ENCODE peak calls at places on chromosomes 7 and 10, in four cellular contexts. One of them, this sample, is unnamed.

GRCh38 chr10:100248820-100249219 is 18.6 kb downstream of the CWF19L1 start:
- DNase-seq in Karpas-422: no peak
- DNase-seq in caudate nucleus: no peak
- DNase-seq in fibroblast of lung: no peak
- DNase-seq in this sample: no peak

GRCh38 chr7:137482466-137482865 is 138.9 kb upstream of the PTN start:
- DNase-seq in Karpas-422: no peak
- DNase-seq in caudate nucleus: no peak
- DNase-seq in fibroblast of lung: peak
- DNase-seq in this sample: no peak

GRCh38 chr10:16745061-16745460 is 72.2 kb downstream of the RSU1 start:
- DNase-seq in Karpas-422: no peak
- DNase-seq in caudate nucleus: no peak
- DNase-seq in fibroblast of lung: no peak
- DNase-seq in this sample: no peak

GRCh38 chr10:58755688-58756087 is 243.0 kb downstream of the BICC1 start:
- DNase-seq in Karpas-422: no peak
- DNase-seq in caudate nucleus: no peak
- DNase-seq in fibroblast of lung: peak
- DNase-seq in this sample: peak

GRCh38 chr7:110800984-110801383 is 289.9 kb upstream of the LRRN3 start:
- DNase-seq in Karpas-422: no peak
- DNase-seq in caudate nucleus: no peak
- DNase-seq in fibroblast of lung: no peak
- DNase-seq in this sample: no peak

GRCh38 chr7:138752568-138753518 is 45.0 kb upstream of the TMEM213 start:
- DNase-seq in Karpas-422: no peak
- DNase-seq in caudate nucleus: no peak
- DNase-seq in fibroblast of lung: peak
- DNase-seq in this sample: peak

GRCh38 chr10:127228195-127228785 is 31.9 kb upstream of the INSYN2A start:
- DNase-seq in Karpas-422: no peak
- DNase-seq in caudate nucleus: no peak
- DNase-seq in fibroblast of lung: no peak
- DNase-seq in this sample: no peak

GRCh38 chr7:1798191-1798590 is 128.1 kb downstream of the ELFN1 start:
- DNase-seq in Karpas-422: no peak
- DNase-seq in caudate nucleus: no peak
- DNase-seq in fibroblast of lung: no peak
- DNase-seq in this sample: no peak

GRCh38 chr7:111560773-111561658 is 1.3 kb downstream of the IMMP2L start:
- DNase-seq in Karpas-422: peak
- DNase-seq in caudate nucleus: no peak
- DNase-seq in fibroblast of lung: peak
- DNase-seq in this sample: peak

GRCh38 chr10:63683686-63684085 is 162.5 kb downstream of the REEP3 start:
- DNase-seq in Karpas-422: no peak
- DNase-seq in caudate nucleus: no peak
- DNase-seq in fibroblast of lung: no peak
- DNase-seq in this sample: no peak

GRCh38 chr10:63683223-63683622 is 162.0 kb downstream of the REEP3 start:
- DNase-seq in Karpas-422: no peak
- DNase-seq in caudate nucleus: no peak
- DNase-seq in fibroblast of lung: no peak
- DNase-seq in this sample: no peak

GRCh38 chr10:63681965-63682704 is 160.9 kb downstream of the REEP3 start:
- DNase-seq in Karpas-422: no peak
- DNase-seq in caudate nucleus: no peak
- DNase-seq in fibroblast of lung: peak
- DNase-seq in this sample: peak

GRCh38 chr10:63689768-63690167 is 168.6 kb downstream of the REEP3 start:
- DNase-seq in Karpas-422: peak
- DNase-seq in caudate nucleus: no peak
- DNase-seq in fibroblast of lung: no peak
- DNase-seq in this sample: no peak

GRCh38 chr10:63684257-63684936 is 163.2 kb downstream of the REEP3 start:
- DNase-seq in Karpas-422: no peak
- DNase-seq in caudate nucleus: no peak
- DNase-seq in fibroblast of lung: no peak
- DNase-seq in this sample: no peak
- H3K27ac ChIP-seq in Karpas-422: no peak
- H3K27ac ChIP-seq in caudate nucleus: no peak
- H3K27ac ChIP-seq in fibroblast of lung: no peak
- H3K27ac ChIP-seq in this sample: no peak

GRCh38 chr10:3192856-3193635 is 20.5 kb upstream of the PITRM1 start:
- DNase-seq in Karpas-422: peak
- DNase-seq in caudate nucleus: peak
- DNase-seq in fibroblast of lung: peak
- DNase-seq in this sample: peak
- H3K27ac ChIP-seq in Karpas-422: no peak
- H3K27ac ChIP-seq in caudate nucleus: no peak
- H3K27ac ChIP-seq in fibroblast of lung: peak
- H3K27ac ChIP-seq in this sample: no peak

GRCh38 chr7:25891591-25891990 is 260.4 kb upstream of the NFE2L3 start:
- DNase-seq in Karpas-422: no peak
- DNase-seq in caudate nucleus: no peak
- DNase-seq in fibroblast of lung: no peak
- DNase-seq in this sample: no peak

GRCh38 chr7:25893436-25893835 is 258.6 kb upstream of the NFE2L3 start:
- DNase-seq in Karpas-422: peak
- DNase-seq in caudate nucleus: no peak
- DNase-seq in fibroblast of lung: no peak
- DNase-seq in this sample: no peak

GRCh38 chr7:25894902-25895791 is 256.9 kb upstream of the NFE2L3 start:
- DNase-seq in Karpas-422: peak
- DNase-seq in caudate nucleus: peak
- DNase-seq in fibroblast of lung: peak
- DNase-seq in this sample: peak

GRCh38 chr7:25895792-25896171 is 256.2 kb upstream of the NFE2L3 start:
- DNase-seq in Karpas-422: no peak
- DNase-seq in caudate nucleus: no peak
- DNase-seq in fibroblast of lung: no peak
- DNase-seq in this sample: no peak

DNA sequence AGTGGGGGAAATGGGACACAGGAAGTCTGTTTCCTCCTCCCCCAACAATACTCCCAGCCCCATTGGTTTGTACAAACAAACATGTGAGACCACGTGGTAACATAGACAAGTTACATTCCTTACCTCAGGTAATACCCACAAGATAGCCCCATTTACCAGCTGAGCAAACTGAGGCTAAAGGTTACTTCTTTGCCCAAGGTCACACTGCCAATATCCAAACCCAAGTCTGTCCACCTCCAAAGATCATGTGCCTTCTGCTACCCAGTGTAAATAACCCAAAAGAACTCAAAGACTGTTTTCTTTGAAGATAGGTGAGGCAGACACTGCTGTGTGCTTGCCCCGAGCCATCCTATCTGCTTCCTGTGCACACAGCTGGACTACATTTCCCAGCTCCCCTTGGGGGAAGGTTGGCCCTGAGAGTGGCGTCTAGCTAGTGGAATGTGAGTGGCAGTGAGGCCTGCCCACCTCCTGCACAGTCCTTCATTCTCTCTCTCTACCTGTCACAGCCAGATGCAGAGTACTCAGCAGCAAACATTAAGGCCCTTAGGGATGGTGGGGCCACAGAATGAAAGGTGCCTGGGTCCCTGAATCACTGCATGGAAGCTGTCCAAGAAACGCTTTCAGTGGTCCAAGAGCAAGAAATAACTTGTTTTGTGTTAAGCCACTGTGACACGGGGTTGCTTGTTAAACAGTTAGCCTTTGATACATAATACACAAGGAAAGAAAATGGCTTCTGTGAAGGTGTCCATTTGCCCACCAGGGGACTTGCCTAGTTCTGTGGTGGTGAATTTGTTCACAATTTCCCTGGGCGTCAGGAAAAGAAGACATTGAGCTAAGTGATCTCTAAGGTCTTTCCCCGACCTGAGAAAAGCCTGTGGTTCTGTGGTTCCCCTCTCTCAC is 257.7 kb upstream of the NFE2L3 start:
- DNase-seq in Karpas-422: peak
- DNase-seq in caudate nucleus: no peak
- DNase-seq in fibroblast of lung: no peak
- DNase-seq in this sample: no peak
- H3K27ac ChIP-seq in Karpas-422: peak
- H3K27ac ChIP-seq in caudate nucleus: no peak
- H3K27ac ChIP-seq in fibroblast of lung: no peak
- H3K27ac ChIP-seq in this sample: no peak

DNA sequence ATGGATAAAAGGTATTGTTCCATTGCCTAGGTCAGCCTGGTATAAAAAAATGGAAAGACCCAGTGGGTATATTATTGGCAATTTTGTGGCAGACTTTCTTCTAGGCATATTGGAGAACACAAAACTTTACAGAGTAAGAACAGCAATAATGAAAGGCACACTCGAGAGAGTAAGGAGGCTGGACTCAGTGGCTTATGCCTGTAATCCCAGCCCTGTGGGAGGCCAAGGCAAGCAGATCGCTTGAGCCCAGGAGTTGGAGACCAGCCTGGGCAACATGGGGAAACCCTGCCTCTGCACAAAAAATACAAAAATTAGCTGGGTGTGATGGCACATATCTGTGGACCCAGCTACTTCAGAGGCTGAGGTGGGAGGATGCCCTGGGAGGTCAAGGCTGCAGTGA is 158.2 kb downstream of the FAM107B start:
- DNase-seq in Karpas-422: no peak
- DNase-seq in caudate nucleus: no peak
- DNase-seq in fibroblast of lung: no peak
- DNase-seq in this sample: no peak
- H3K27ac ChIP-seq in Karpas-422: no peak
- H3K27ac ChIP-seq in caudate nucleus: no peak
- H3K27ac ChIP-seq in fibroblast of lung: no peak
- H3K27ac ChIP-seq in this sample: no peak

This sample was measured in trophoblast cell.